ENCODE peak calls at places on chromosomes 7 and 10, in five cellular contexts. D is psoas muscle, T is cardiac muscle cell, M is breast epithelium, Z is heart right ventricle. N is an unnamed sample.

GRCh38 chr7:114190387-114190786 is 224.2 kb upstream of the FOXP2 start:
- DNase-seq in D (no peak), T (no peak), M (no peak), Z (no peak), N (no peak)

GRCh38 chr10:26334232-26334931 is 103.8 kb upstream of the APBB1IP start:
- DNase-seq in D (no peak), T (no peak), M (no peak), Z (no peak), N (no peak)

GRCh38 chr7:64886956-64887545 is 16.0 kb upstream of the ZNF273 start:
- DNase-seq in D (no peak), T (no peak), M (peak), Z (no peak), N (no peak)

GRCh38 chr7:137626469-137627067 is 220.2 kb downstream of the DGKI start:
- DNase-seq in D (no peak), T (peak), M (no peak), Z (peak), N (peak)

GRCh38 chr10:43444897-43445466 is 8.1 kb downstream of the ZNF487 start:
- DNase-seq in D (no peak), T (no peak), M (no peak), Z (no peak), N (no peak)

GRCh38 chr7:150857276-150858055 is 5.1 kb downstream of the AOC1 start:
- DNase-seq in D (no peak), T (no peak), M (peak), Z (no peak), N (no peak)

GRCh38 chr10:97380513-97380912 is 20.6 kb downstream of the RRP12 start:
- DNase-seq in D (no peak), T (no peak), M (no peak), Z (no peak), N (no peak)

GRCh38 chr10:50470798-50471582 is 152.8 kb downstream of the SGMS1 start:
- DNase-seq in D (no peak), T (no peak), M (no peak), Z (no peak), N (no peak)

GRCh38 chr10:3754727-3755439 is 30.1 kb downstream of the KLF6 start:
- DNase-seq in D (no peak), T (no peak), M (no peak), Z (no peak), N (no peak)

GRCh38 chr10:99484626-99485581 is 47.8 kb upstream of the NKX2-3 start:
- DNase-seq in D (no peak), T (no peak), M (no peak), Z (no peak), N (no peak)

GRCh38 chr7:99375070-99375807 is 709 bp downstream of the ARPC1B start:
- DNase-seq in D (peak), T (peak), M (no peak), Z (peak), N (peak)

GRCh38 chr7:88200793-88201192 is 19.0 kb downstream of the SRI start:
- DNase-seq in D (no peak), T (no peak), M (no peak), Z (no peak), N (no peak)

GRCh38 chr10:28559661-28560060 is 26.7 kb downstream of the WAC start:
- DNase-seq in D (no peak), T (peak), M (no peak), Z (no peak), N (no peak)

GRCh38 chr10:20953120-20953519 is 56.0 kb upstream of the NEBL start:
- DNase-seq in D (no peak), T (no peak), M (no peak), Z (no peak), N (no peak)

GRCh38 chr7:133477786-133478185 is 224.9 kb downstream of the EXOC4 start:
- DNase-seq in D (no peak), T (no peak), M (no peak), Z (no peak), N (no peak)

GRCh38 chr7:95322396-95322795 is 1.9 kb downstream of the PON1 start:
- DNase-seq in D (no peak), T (no peak), M (no peak), Z (no peak), N (no peak)

GRCh38 chr10:95247200-95247880 is 43.5 kb downstream of the PDLIM1 start:
- DNase-seq in D (no peak), T (no peak), M (no peak), Z (no peak), N (no peak)

GRCh38 chr10:22552888-22553378 is 161.4 kb downstream of the PIP4K2A start:
- DNase-seq in D (no peak), T (peak), M (no peak), Z (no peak), N (no peak)

GRCh38 chr10:36542493-36542892 is 582.9 kb upstream of the ANKRD30A start:
- DNase-seq in D (no peak), T (no peak), M (no peak), Z (no peak), N (no peak)

GRCh38 chr7:86904949-86905834 is 154.3 kb downstream of the ELAPOR2 start:
- DNase-seq in D (no peak), T (no peak), M (no peak), Z (no peak), N (peak)

GRCh38 chr7:128770238-128770637 is 5.4 kb downstream of the OPN1SW start:
- DNase-seq in D (no peak), T (no peak), M (no peak), Z (no peak), N (no peak)

GRCh38 chr10:121591186-121591585 is 7.1 kb downstream of the FGFR2 start:
- DNase-seq in D (no peak), T (no peak), M (no peak), Z (no peak), N (no peak)

GRCh38 chr10:116281780-116282179 is 8.8 kb upstream of the GFRA1 start:
- DNase-seq in D (no peak), T (no peak), M (no peak), Z (no peak), N (no peak)

GRCh38 chr10:116289652-116290051 is 16.6 kb upstream of the GFRA1 start:
- DNase-seq in D (no peak), T (no peak), M (no peak), Z (no peak), N (no peak)

GRCh38 chr10:116287906-116288501 is 15.0 kb upstream of the GFRA1 start:
- DNase-seq in D (no peak), T (peak), M (no peak), Z (peak), N (peak)

GRCh38 chr10:116292493-116292892 is 19.5 kb upstream of the GFRA1 start:
- DNase-seq in D (no peak), T (no peak), M (no peak), Z (no peak), N (no peak)

DNA sequence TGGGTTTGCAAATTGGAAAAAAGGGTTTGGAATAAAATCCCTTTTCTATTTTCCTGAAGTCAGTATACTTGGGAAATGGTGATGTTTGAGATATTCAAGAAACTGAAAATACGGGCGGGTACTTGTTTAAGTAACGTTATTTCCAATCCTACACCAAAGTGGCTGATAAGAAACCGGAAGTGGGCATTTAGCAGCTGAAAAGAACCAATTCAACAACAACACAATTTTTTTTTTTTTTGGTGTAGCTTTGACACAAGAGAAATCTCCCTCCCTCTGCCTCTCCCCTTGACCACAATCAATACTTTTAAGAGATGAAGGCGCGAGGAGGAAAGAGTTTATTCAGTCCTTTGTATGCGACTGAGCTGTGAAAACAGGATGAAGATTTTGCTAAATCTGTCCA is 13.8 kb upstream of the GFRA1 start:
- DNase-seq in D (no peak), T (no peak), M (no peak), Z (no peak), N (no peak)
- H3K27ac ChIP-seq in D (no peak), T (no peak), M (no peak), Z (no peak), N (no peak)

DNA sequence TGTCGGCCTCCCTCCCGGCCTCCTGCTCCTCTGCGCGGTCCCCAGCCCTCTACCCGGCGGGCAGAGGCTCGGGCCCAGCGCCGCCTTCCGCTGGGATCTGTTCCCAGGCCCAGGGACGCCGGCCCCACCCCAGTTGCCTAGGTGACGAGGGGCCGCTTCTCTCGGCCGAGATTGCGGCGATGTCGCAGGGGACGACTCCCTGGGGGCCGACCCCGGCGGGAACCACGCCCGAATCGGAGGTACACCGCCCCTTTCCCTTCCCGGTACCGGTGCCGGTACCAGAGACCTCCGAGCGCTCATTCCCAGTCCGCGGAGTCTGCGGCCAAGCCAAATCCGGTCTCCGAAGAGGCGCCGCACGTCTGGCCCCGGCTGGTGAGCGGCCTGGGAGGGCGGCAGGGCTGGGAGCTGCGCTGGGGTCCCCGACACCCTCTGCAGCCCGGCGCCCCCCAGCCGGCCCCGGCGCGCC is at the start of gene CABCOCO1:
- DNase-seq in D (peak), T (peak), M (no peak), Z (peak), N (peak)
- TF ChIP-seq CTCF in D (peak), T (peak), M (no peak), Z (no peak), N (no peak)

GRCh38 chr7:20053334-20054104 is 163.7 kb downstream of the MACC1 start:
- DNase-seq in D (no peak), T (no peak), M (no peak), Z (no peak), N (no peak)
- H3K27ac ChIP-seq in D (no peak), T (no peak), M (no peak), Z (no peak), N (no peak)

GRCh38 chr10:77432398-77432797 is 205.2 kb downstream of the KCNMA1 start:
- DNase-seq in D (no peak), T (no peak), M (no peak), Z (no peak), N (no peak)

GRCh38 chr10:77431209-77431611 is 206.4 kb downstream of the KCNMA1 start:
- DNase-seq in D (no peak), T (no peak), M (no peak), Z (no peak), N (no peak)

GRCh38 chr10:77430530-77430929 is 207.1 kb downstream of the KCNMA1 start:
- DNase-seq in D (no peak), T (no peak), M (no peak), Z (no peak), N (no peak)

GRCh38 chr10:77431980-77432379 is 205.6 kb downstream of the KCNMA1 start:
- DNase-seq in D (no peak), T (no peak), M (no peak), Z (no peak), N (no peak)

DNA sequence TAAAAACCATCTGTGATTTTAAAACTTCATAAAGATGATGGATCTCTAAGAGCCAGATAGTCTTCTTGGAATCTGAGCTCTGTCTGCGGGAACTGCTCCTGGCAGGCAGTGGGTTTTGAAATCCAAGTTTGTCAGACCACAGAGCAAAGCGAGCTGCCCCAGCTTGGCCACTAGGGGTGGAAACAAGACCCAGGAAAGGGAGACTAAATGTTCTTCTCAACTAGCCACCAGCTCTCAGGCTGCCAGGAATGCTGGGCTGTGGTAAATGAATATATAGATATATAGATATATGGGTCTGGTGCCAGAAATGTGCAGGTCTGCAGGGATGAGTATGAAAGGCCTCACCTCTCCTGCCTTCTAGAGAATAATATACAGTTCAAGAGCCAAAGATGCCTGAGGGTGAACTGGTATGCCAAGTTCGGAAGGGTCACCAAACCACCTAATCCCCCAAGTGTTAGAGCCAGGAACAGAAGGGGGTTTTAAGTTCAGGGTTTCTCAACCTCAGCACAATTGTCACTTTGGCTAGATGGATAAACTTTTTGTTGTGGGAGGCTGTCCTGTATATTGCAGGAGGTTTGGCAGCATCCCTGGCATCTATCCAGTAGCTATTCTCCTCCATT is 208.7 kb downstream of the KCNMA1 start:
- DNase-seq in D (peak), T (peak), M (no peak), Z (no peak), N (no peak)
- TF ChIP-seq CTCF in D (peak), T (peak), M (no peak), Z (peak), N (peak)

GRCh38 chr7:131080754-131081153 is 246.9 kb upstream of the MKLN1 start:
- DNase-seq in D (no peak), T (no peak), M (no peak), Z (no peak), N (no peak)

GRCh38 chr7:131075406-131075805 is 252.3 kb upstream of the MKLN1 start:
- DNase-seq in D (no peak), T (no peak), M (no peak), Z (no peak), N (no peak)

GRCh38 chr7:131076711-131077170 is 250.9 kb upstream of the MKLN1 start:
- DNase-seq in D (no peak), T (peak), M (no peak), Z (no peak), N (no peak)

GRCh38 chr7:131076032-131076431 is 251.6 kb upstream of the MKLN1 start:
- DNase-seq in D (no peak), T (no peak), M (no peak), Z (no peak), N (no peak)

DNA sequence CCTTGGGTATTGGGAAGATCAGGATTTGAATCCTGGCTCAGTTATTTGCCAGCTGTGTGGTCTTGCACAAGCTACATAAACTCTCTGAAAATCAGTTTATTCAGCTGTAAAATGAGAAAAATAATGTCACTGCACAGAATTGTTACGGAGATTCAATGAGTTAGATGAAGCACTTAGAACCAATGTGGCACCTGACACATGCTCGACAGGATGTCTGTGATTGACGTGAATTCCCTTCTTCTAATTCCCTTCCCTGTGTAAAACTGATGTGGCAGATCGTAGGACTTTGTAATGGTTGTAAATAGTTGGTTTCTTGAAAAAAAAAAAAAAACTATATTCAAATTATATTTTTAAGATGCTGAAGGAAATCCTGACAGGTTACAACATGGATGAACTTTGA is 249.9 kb upstream of the MKLN1 start:
- DNase-seq in D (no peak), T (no peak), M (no peak), Z (no peak), N (no peak)
- H3K27ac ChIP-seq in D (peak), T (no peak), M (no peak), Z (no peak), N (no peak)

DNA sequence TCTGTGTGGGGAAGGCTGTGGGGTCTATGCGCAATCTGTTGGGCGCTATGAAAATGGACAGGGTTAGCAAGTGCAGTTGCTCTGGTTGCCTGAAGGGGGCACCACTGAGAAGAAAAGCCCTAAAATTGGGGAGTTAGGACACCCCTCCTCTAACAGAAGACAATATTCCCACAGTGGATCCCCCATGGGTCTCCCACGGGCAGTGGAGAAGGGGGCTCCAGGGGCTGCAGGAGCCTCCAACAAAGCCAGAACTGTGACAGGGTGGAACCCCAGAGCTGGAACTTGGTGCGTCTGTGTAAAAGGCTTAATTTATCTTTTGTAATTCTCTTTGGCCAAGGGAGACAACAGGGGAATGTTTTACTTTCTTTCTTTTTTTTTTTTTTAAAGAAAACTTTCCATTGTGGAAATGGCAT is 12.5 kb upstream of the COL13A1 start:
- DNase-seq in D (no peak), T (no peak), M (no peak), Z (no peak), N (no peak)
- TF ChIP-seq CTCF in D (no peak), T (peak), M (peak), Z (peak), N (peak)

GRCh38 chr10:47165168-47165710 is 134.8 kb upstream of the GDF10 start:
- DNase-seq in D (no peak), T (no peak), M (no peak), Z (no peak), N (no peak)
- H3K27ac ChIP-seq in D (no peak), T (no peak), M (peak), Z (peak), N (no peak)

GRCh38 chr10:111990734-111991133 is 192.8 kb downstream of the GPAM start:
- DNase-seq in D (no peak), T (no peak), M (no peak), Z (no peak), N (no peak)
- TF ChIP-seq CTCF in D (no peak), T (no peak), M (no peak), Z (no peak), N (no peak)

GRCh38 chr7:123242467-123243097 is 42.8 kb upstream of the SLC13A1 start:
- DNase-seq in D (no peak), T (no peak), M (no peak), Z (no peak), N (no peak)
- H3K27ac ChIP-seq in D (no peak), T (no peak), M (peak), Z (no peak), N (no peak)

DNA sequence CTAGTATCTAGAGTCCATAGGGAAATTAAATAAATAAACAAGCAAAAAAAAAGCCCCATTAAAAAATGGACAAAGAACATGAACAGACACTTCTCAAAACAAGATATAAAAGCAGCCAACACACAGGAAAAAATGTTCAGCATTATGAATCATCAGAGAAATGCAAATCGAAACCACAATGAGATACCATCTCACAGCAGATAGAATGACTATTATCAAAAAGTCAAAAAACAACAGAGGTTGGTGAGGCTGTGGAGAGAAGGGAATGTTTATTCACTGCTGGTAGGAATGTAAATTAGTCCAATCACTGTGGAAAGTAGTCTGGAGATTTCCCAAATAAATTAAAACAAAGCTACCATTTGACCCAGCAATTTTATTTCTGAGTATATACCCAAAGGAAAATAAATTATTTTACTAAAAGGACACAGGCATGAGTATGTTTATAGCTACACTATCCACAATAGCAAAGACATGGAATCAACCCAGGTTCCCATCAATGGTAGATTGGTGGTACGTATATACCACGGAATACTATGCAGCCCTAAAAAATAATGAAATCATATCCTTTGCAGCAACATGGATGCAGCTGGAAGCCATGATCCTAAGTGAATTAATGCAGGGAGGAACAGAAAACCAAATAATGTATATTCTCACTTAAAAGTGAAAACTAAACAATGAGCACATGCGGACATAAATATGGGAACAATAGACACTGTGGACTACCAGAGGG is 366.5 kb upstream of the SEMA3C start:
- DNase-seq in D (no peak), T (no peak), M (no peak), Z (no peak), N (no peak)
- TF ChIP-seq CTCF in D (no peak), T (no peak), M (no peak), Z (no peak), N (no peak)